ENCODE peak calls at places on chromosomes 6 and 20, in ten cellular contexts. Q is Peyer's patch; T is thyroid gland; W is H1; G is GM23248; E is CD8-positive, alpha-beta T cell; L is mesendoderm; H is heart left ventricle; Z is colonic mucosa; V is cardiac muscle cell. F is an unnamed sample. For H3K36me3, the result is how much of the 10 kb centered on the place peaks cover.

GRCh38 chr20:50569864-50570836 is 60.0 kb downstream of the PTPN1 start:
- DNase-seq in Q (no peak), T (no peak), W (no peak), G (peak), E (peak), L (peak), H (no peak), Z (no peak), V (no peak), F (no peak)

GRCh38 chr6:149454405-149454848 is 30.4 kb downstream of the ZC3H12D start:
- DNase-seq in Q (peak), T (peak), W (no peak), G (peak), E (no peak), L (no peak), H (peak), Z (peak), V (no peak), F (no peak)

GRCh38 chr6:33668914-33669313 is 42.6 kb downstream of the UQCC2 start:
- DNase-seq in Q (peak), T (no peak), W (no peak), G (no peak), E (no peak), L (peak), H (no peak), Z (peak), V (no peak), F (no peak)

GRCh38 chr20:1165521-1165920 is 19.3 kb downstream of the TMEM74B start:
- DNase-seq in Q (no peak), T (no peak), W (no peak), G (no peak), E (no peak), L (no peak), H (no peak), Z (no peak), V (no peak), F (no peak)

GRCh38 chr20:56308036-56308435 is 50.7 kb upstream of the FAM210B start:
- DNase-seq in Q (no peak), T (no peak), W (no peak), G (no peak), E (no peak), L (no peak), H (no peak), Z (no peak), V (no peak), F (no peak)

GRCh38 chr20:58566981-58567380 is 51.8 kb upstream of the APCDD1L start:
- DNase-seq in Q (no peak), T (no peak), W (no peak), G (no peak), E (no peak), L (no peak), H (no peak), Z (no peak), V (no peak), F (no peak)

GRCh38 chr6:39446909-39447308 is 124.4 kb upstream of the KCNK16 start:
- DNase-seq in Q (no peak), T (no peak), W (no peak), G (no peak), E (no peak), L (no peak), H (no peak), Z (no peak), V (no peak), F (no peak)

GRCh38 chr6:75143186-75143585 is 62.7 kb downstream of the COL12A1 start:
- DNase-seq in Q (no peak), T (no peak), W (no peak), G (peak), E (no peak), L (no peak), H (no peak), Z (no peak), V (no peak), F (no peak)

GRCh38 chr6:44851176-44851575 is 463.7 kb downstream of the CDC5L start:
- DNase-seq in Q (no peak), T (no peak), W (no peak), G (peak), E (no peak), L (no peak), H (no peak), Z (no peak), V (no peak), F (no peak)

GRCh38 chr6:80608881-80609280 is 502.4 kb downstream of the BCKDHB start:
- DNase-seq in Q (no peak), T (no peak), W (no peak), G (peak), E (no peak), L (peak), H (no peak), Z (no peak), V (no peak), F (no peak)

GRCh38 chr20:51335329-51335841 is 207.1 kb downstream of the NFATC2 start:
- DNase-seq in Q (no peak), T (no peak), W (no peak), G (peak), E (no peak), L (peak), H (no peak), Z (no peak), V (no peak), F (no peak)

GRCh38 chr20:15061955-15062354 is 724.5 kb upstream of the FLRT3 start:
- DNase-seq in Q (no peak), T (peak), W (no peak), G (no peak), E (no peak), L (peak), H (no peak), Z (no peak), V (peak), F (no peak)

GRCh38 chr6:123635144-123635543 is 1.6 kb downstream of the TRDN start:
- DNase-seq in Q (no peak), T (no peak), W (no peak), G (no peak), E (no peak), L (peak), H (no peak), Z (no peak), V (peak), F (no peak)

GRCh38 chr20:40945754-40946451 is 82.7 kb upstream of the TOP1 start:
- DNase-seq in Q (no peak), T (peak), W (peak), G (peak), E (no peak), L (peak), H (no peak), Z (peak), V (peak), F (peak)

GRCh38 chr20:187733-188132 is 1.8 kb downstream of the DEFB128 start:
- DNase-seq in Q (no peak), T (no peak), W (no peak), G (no peak), E (no peak), L (no peak), H (no peak), Z (no peak), V (no peak), F (no peak)

GRCh38 chr20:38152175-38153010 is 12.7 kb downstream of the TGM2 start:
- DNase-seq in Q (peak), T (peak), W (no peak), G (peak), E (peak), L (no peak), H (peak), Z (peak), V (no peak), F (no peak)

GRCh38 chr6:53587291-53587690 is 42.4 kb upstream of the GCLC start:
- DNase-seq in Q (no peak), T (no peak), W (no peak), G (no peak), E (no peak), L (peak), H (no peak), Z (no peak), V (no peak), F (no peak)

GRCh38 chr6:70164556-70164955 is 138.3 kb downstream of the COL9A1 start:
- DNase-seq in Q (no peak), T (no peak), W (no peak), G (no peak), E (no peak), L (no peak), H (no peak), Z (no peak), V (no peak), F (no peak)

GRCh38 chr6:44041461-44042260 is 85.6 kb downstream of the MRPL14 start:
- DNase-seq in Q (peak), T (no peak), W (peak), G (peak), E (no peak), L (peak), H (peak), Z (no peak), V (no peak), F (no peak)

GRCh38 chr6:29705389-29706231 is 17.6 kb upstream of the HLA-F start:
- DNase-seq in Q (no peak), T (peak), W (no peak), G (peak), E (no peak), L (peak), H (no peak), Z (peak), V (peak), F (no peak)

GRCh38 chr6:7809346-7809745 is 83.4 kb downstream of the BMP6 start:
- DNase-seq in Q (no peak), T (no peak), W (no peak), G (no peak), E (no peak), L (no peak), H (no peak), Z (no peak), V (no peak), F (no peak)

GRCh38 chr6:42618686-42619085 is 54.9 kb downstream of the UBR2 start:
- DNase-seq in Q (no peak), T (no peak), W (no peak), G (peak), E (no peak), L (no peak), H (no peak), Z (no peak), V (no peak), F (peak)

GRCh38 chr6:43383021-43383667 is 13.7 kb upstream of the ZNF318 start:
- DNase-seq in Q (no peak), T (no peak), W (no peak), G (peak), E (no peak), L (no peak), H (no peak), Z (no peak), V (no peak), F (no peak)

GRCh38 chr6:148329568-148330299 is 12.9 kb upstream of the SASH1 start:
- DNase-seq in Q (no peak), T (no peak), W (no peak), G (peak), E (no peak), L (no peak), H (no peak), Z (no peak), V (no peak), F (no peak)

GRCh38 chr6:156013155-156013554 is 557.5 kb upstream of the NOX3 start:
- DNase-seq in Q (no peak), T (peak), W (no peak), G (no peak), E (no peak), L (no peak), H (no peak), Z (no peak), V (no peak), F (no peak)

GRCh38 chr6:20575125-20575524 is 40.9 kb downstream of the CDKAL1 start:
- DNase-seq in Q (no peak), T (no peak), W (no peak), G (no peak), E (no peak), L (peak), H (no peak), Z (peak), V (no peak), F (no peak)

GRCh38 chr6:132733288-132733687 is 19.4 kb upstream of the VNN1 start:
- DNase-seq in Q (no peak), T (no peak), W (no peak), G (no peak), E (no peak), L (no peak), H (no peak), Z (no peak), V (no peak), F (no peak)

GRCh38 chr20:50187403-50188051 is 3.1 kb upstream of the CEBPB start:
- DNase-seq in Q (peak), T (no peak), W (no peak), G (peak), E (no peak), L (peak), H (no peak), Z (peak), V (no peak), F (no peak)

GRCh38 chr20:38150595-38151170 is 14.4 kb downstream of the TGM2 start:
- DNase-seq in Q (no peak), T (no peak), W (no peak), G (no peak), E (no peak), L (no peak), H (no peak), Z (no peak), V (no peak), F (no peak)

GRCh38 chr6:13924949-13925881 is at the start of gene RNF182:
- DNase-seq in Q (no peak), T (peak), W (no peak), G (peak), E (peak), L (peak), H (no peak), Z (peak), V (no peak), F (no peak)

GRCh38 chr6:110652520-110652919 is 162.7 kb downstream of the CDK19 start:
- DNase-seq in Q (no peak), T (no peak), W (no peak), G (peak), E (no peak), L (no peak), H (no peak), Z (no peak), V (no peak), F (no peak)

GRCh38 chr6:16677458-16677857 is 83.8 kb downstream of the ATXN1 start:
- DNase-seq in Q (no peak), T (no peak), W (no peak), G (no peak), E (no peak), L (peak), H (no peak), Z (no peak), V (no peak), F (no peak)

GRCh38 chr20:856361-856775 is 22.9 kb downstream of the FAM110A start:
- DNase-seq in Q (no peak), T (peak), W (no peak), G (peak), E (peak), L (peak), H (no peak), Z (no peak), V (no peak), F (no peak)

GRCh38 chr20:18719426-18719825 is 94.2 kb upstream of the SCP2D1 start:
- DNase-seq in Q (no peak), T (peak), W (no peak), G (peak), E (no peak), L (no peak), H (no peak), Z (no peak), V (no peak), F (no peak)

GRCh38 chr20:17655286-17655651 is 26.8 kb downstream of the RRBP1 start:
- DNase-seq in Q (no peak), T (no peak), W (no peak), G (peak), E (no peak), L (peak), H (peak), Z (no peak), V (no peak), F (no peak)

GRCh38 chr6:16762547-16763477 is 1.6 kb upstream of the ATXN1 start:
- DNase-seq in Q (peak), T (peak), W (no peak), G (peak), E (peak), L (peak), H (peak), Z (peak), V (peak), F (no peak)

GRCh38 chr20:12383770-12384304 is 466.1 kb downstream of the BTBD3 start:
- DNase-seq in Q (no peak), T (no peak), W (no peak), G (no peak), E (no peak), L (no peak), H (no peak), Z (no peak), V (no peak), F (no peak)

GRCh38 chr6:29301401-29301800 is at the start of gene OR14J1:
- DNase-seq in Q (no peak), T (no peak), W (no peak), G (no peak), E (no peak), L (no peak), H (no peak), Z (no peak), V (no peak), F (no peak)

GRCh38 chr20:48667889-48668413 is 159.8 kb downstream of the PREX1 start:
- DNase-seq in Q (no peak), T (no peak), W (no peak), G (no peak), E (no peak), L (no peak), H (no peak), Z (no peak), V (no peak), F (no peak)

GRCh38 chr6:164106345-164106769 is 691.8 kb downstream of the QKI start:
- DNase-seq in Q (no peak), T (no peak), W (no peak), G (peak), E (no peak), L (peak), H (peak), Z (no peak), V (peak), F (peak)

GRCh38 chr6:94751641-94752329 is 825.5 kb upstream of the MANEA start:
- DNase-seq in Q (no peak), T (no peak), W (no peak), G (no peak), E (no peak), L (peak), H (no peak), Z (no peak), V (no peak), F (no peak)
- H3K27ac ChIP-seq in Q (no peak), T (no peak), W (no peak), G (no peak), E (no peak), L (no peak), H (no peak), Z (no peak), V (no peak), F (no peak)

GRCh38 chr20:25215521-25215920 is 20.0 kb downstream of the ENTPD6 start:
- DNase-seq in Q (no peak), T (no peak), W (no peak), G (no peak), E (no peak), L (no peak), H (no peak), Z (no peak), V (no peak), F (no peak)
- H3K36me3 ChIP-seq in Q (half or more), T (half or more), W (under half), G (under half), E (under half), L (under half), H (half or more), Z (under half), V (under half), F (under half)

GRCh38 chr6:152236370-152237097 is 400.6 kb downstream of the SYNE1 start:
- DNase-seq in Q (no peak), T (no peak), W (no peak), G (no peak), E (no peak), L (no peak), H (no peak), Z (no peak), V (no peak), F (no peak)

GRCh38 chr6:152229330-152229729 is 407.8 kb downstream of the SYNE1 start:
- DNase-seq in Q (no peak), T (no peak), W (no peak), G (no peak), E (no peak), L (no peak), H (no peak), Z (no peak), V (no peak), F (no peak)

GRCh38 chr6:152232494-152233151 is 404.5 kb downstream of the SYNE1 start:
- DNase-seq in Q (no peak), T (no peak), W (no peak), G (peak), E (no peak), L (peak), H (no peak), Z (no peak), V (no peak), F (no peak)

GRCh38 chr6:152233547-152234320 is 403.4 kb downstream of the SYNE1 start:
- DNase-seq in Q (no peak), T (no peak), W (no peak), G (no peak), E (no peak), L (no peak), H (no peak), Z (no peak), V (no peak), F (no peak)
- H3K27ac ChIP-seq in Q (no peak), T (no peak), W (no peak), G (peak), E (no peak), L (no peak), H (peak), Z (no peak), V (no peak), F (no peak)

GRCh38 chr6:3734023-3734422 is 17.5 kb downstream of the PXDC1 start:
- DNase-seq in Q (no peak), T (no peak), W (no peak), G (no peak), E (no peak), L (no peak), H (no peak), Z (no peak), V (no peak), F (no peak)

GRCh38 chr6:3733321-3733925 is 18.1 kb downstream of the PXDC1 start:
- DNase-seq in Q (peak), T (no peak), W (no peak), G (no peak), E (no peak), L (no peak), H (no peak), Z (no peak), V (no peak), F (no peak)

GRCh38 chr6:3735029-3735605 is 16.4 kb downstream of the PXDC1 start:
- DNase-seq in Q (no peak), T (no peak), W (no peak), G (no peak), E (no peak), L (no peak), H (no peak), Z (no peak), V (no peak), F (no peak)

GRCh38 chr6:3731700-3732099 is 19.8 kb downstream of the PXDC1 start:
- DNase-seq in Q (no peak), T (peak), W (no peak), G (no peak), E (no peak), L (no peak), H (no peak), Z (no peak), V (no peak), F (no peak)

DNA sequence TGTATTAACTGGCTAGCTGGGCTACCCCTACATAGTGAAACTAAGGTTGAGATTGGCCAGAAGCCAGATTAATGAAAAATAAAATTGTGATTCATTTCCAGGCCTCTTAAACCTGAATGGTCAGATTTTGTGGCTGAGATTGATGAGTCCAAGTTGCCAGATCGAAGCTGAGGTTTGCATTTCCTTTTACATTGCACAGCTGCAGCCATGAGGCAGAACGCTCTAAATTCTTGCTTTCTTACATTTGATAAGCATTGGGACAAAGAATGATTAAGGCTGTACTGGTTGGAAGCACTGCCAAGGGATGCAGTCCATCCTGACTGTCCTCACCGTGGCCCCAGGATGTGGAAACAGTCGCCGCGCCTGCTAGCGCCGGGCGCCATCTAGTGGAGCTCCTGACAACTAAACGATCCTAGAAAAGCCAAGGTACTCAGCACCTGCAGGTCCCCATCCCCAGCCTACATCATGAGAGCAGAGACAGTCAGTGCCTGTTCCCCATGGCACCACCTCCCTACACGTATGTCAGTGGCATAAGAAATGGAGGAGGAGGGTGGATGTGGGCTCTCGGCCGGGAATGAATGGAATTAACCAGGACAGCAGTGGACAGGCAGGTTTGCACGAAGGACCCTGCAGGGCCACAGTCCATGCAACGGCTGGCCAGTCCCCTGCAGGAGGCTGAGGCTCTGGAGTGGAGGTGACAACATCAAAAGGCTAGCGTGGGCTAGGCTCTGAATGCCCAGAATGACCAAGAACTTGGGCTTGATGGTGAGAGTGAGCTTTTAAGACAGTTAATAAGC is 19.0 kb downstream of the PXDC1 start:
- DNase-seq in Q (peak), T (peak), W (no peak), G (peak), E (peak), L (peak), H (peak), Z (peak), V (peak), F (no peak)
- H3K36me3 ChIP-seq in Q (half or more), T (under half), W (under half), G (half or more), E (under half), L (under half), H (half or more), Z (under half), V (under half), F (under half)

GRCh38 chr6:116326392-116326717 is 44.4 kb upstream of the DSE start:
- DNase-seq in Q (no peak), T (no peak), W (no peak), G (no peak), E (no peak), L (no peak), H (no peak), Z (no peak), V (no peak), F (no peak)

GRCh38 chr6:116328528-116328903 is 42.2 kb upstream of the DSE start:
- DNase-seq in Q (no peak), T (no peak), W (no peak), G (peak), E (no peak), L (no peak), H (no peak), Z (no peak), V (no peak), F (no peak)

GRCh38 chr6:116327803-116328527 is 42.8 kb upstream of the DSE start:
- DNase-seq in Q (no peak), T (no peak), W (no peak), G (no peak), E (no peak), L (peak), H (no peak), Z (no peak), V (no peak), F (peak)

GRCh38 chr6:116330511-116330910 is 40.2 kb upstream of the DSE start:
- DNase-seq in Q (no peak), T (no peak), W (no peak), G (peak), E (no peak), L (no peak), H (no peak), Z (no peak), V (no peak), F (no peak)

GRCh38 chr6:116329156-116329555 is 41.6 kb upstream of the DSE start:
- DNase-seq in Q (no peak), T (no peak), W (no peak), G (no peak), E (no peak), L (no peak), H (no peak), Z (no peak), V (no peak), F (no peak)
- H3K27ac ChIP-seq in Q (peak), T (no peak), W (no peak), G (peak), E (no peak), L (no peak), H (peak), Z (no peak), V (no peak), F (no peak)

F was measured in iPS DF 6.9.